ENCODE peak calls at places on chromosome 18, in four cellular contexts. M, N, I and E are unnamed samples.

GRCh38 chr18:80037869-80038630 is 3.8 kb downstream of the RBFA start:
- DNase-seq in M (no peak), N (no peak), I (no peak), E (no peak)

GRCh38 chr18:69935319-69936190 is 12.1 kb downstream of the CD226 start:
- DNase-seq in M (no peak), N (no peak), I (no peak), E (peak)

GRCh38 chr18:26383454-26384270 is 157.4 kb downstream of the TAF4B start:
- DNase-seq in M (peak), N (no peak), I (peak), E (no peak)

GRCh38 chr18:23530195-23530594 is 26.9 kb downstream of the RMC1 start:
- DNase-seq in M (no peak), N (no peak), I (peak), E (no peak)

GRCh38 chr18:35610724-35611123 is 29.2 kb downstream of the GALNT1 start:
- DNase-seq in M (no peak), N (no peak), I (no peak), E (no peak)

GRCh38 chr18:69580107-69580506 is 179.4 kb downstream of the DOK6 start:
- DNase-seq in M (no peak), N (no peak), I (no peak), E (no peak)

GRCh38 chr18:32877371-32877770 is 104.5 kb upstream of the KLHL14 start:
- DNase-seq in M (no peak), N (no peak), I (no peak), E (no peak)

GRCh38 chr18:77862358-77862757 is 612.7 kb downstream of the GALR1 start:
- DNase-seq in M (no peak), N (no peak), I (no peak), E (no peak)

GRCh38 chr18:44789704-44790103 is 109.0 kb downstream of the SETBP1 start:
- DNase-seq in M (no peak), N (no peak), I (no peak), E (no peak)

GRCh38 chr18:3966985-3967856 is 487.9 kb downstream of the DLGAP1 start:
- DNase-seq in M (no peak), N (no peak), I (no peak), E (no peak)

GRCh38 chr18:160831-161570 is 2.6 kb downstream of the USP14 start:
- DNase-seq in M (no peak), N (no peak), I (no peak), E (no peak)

GRCh38 chr18:45837283-45838070 is 12.0 kb downstream of the SIGLEC15 start:
- DNase-seq in M (no peak), N (no peak), I (no peak), E (peak)

GRCh38 chr18:37019157-37019571 is 190.2 kb downstream of the KIAA1328 start:
- DNase-seq in M (peak), N (peak), I (no peak), E (no peak)

GRCh38 chr18:21134895-21135294 is 23.3 kb upstream of the ROCK1 start:
- DNase-seq in M (no peak), N (no peak), I (peak), E (no peak)

GRCh38 chr18:31206787-31207381 is 44.2 kb upstream of the DSC1 start:
- DNase-seq in M (peak), N (peak), I (peak), E (peak)

GRCh38 chr18:28718696-28719095 is 541.8 kb upstream of the CDH2 start:
- DNase-seq in M (no peak), N (no peak), I (no peak), E (no peak)